ENCODE peak calls at places on chromosomes 4 and X, in eight cellular contexts. N, K, R, Q, G, F, J and A are unnamed samples.

GRCh38 chr4:76569695-76570094 is 134.7 kb downstream of the SHROOM3 start:
- DNase-seq in N (no peak), K (no peak), R (no peak), Q (no peak), G (no peak), F (no peak), J (no peak), A (no peak)

GRCh38 chr4:67723949-67724348 is 23.0 kb upstream of the UBA6 start:
- DNase-seq in N (no peak), K (no peak), R (no peak), Q (no peak), G (no peak), F (no peak), J (no peak), A (no peak)

GRCh38 chrX:71366674-71367256 is 608 bp downstream of the TAF1 start:
- DNase-seq in N (peak), K (peak), R (peak), Q (no peak), G (peak), F (no peak), J (peak), A (peak)

GRCh38 chr4:2767046-2767704 is 11.0 kb upstream of the TNIP2 start:
- DNase-seq in N (no peak), K (no peak), R (no peak), Q (no peak), G (peak), F (no peak), J (no peak), A (no peak)

GRCh38 chr4:39043058-39043696 is 11.0 kb upstream of the TMEM156 start:
- DNase-seq in N (no peak), K (peak), R (no peak), Q (no peak), G (no peak), F (peak), J (no peak), A (no peak)

GRCh38 chr4:17781831-17782287 is 438 bp upstream of the FAM184B start:
- DNase-seq in N (no peak), K (no peak), R (no peak), Q (no peak), G (no peak), F (no peak), J (no peak), A (no peak)

GRCh38 chrX:50147972-50148371 is 52.8 kb downstream of the AKAP4 start:
- DNase-seq in N (no peak), K (no peak), R (no peak), Q (no peak), G (no peak), F (peak), J (no peak), A (no peak)

GRCh38 chrX:10239611-10240064 is 82.9 kb downstream of the CLCN4 start:
- DNase-seq in N (no peak), K (peak), R (peak), Q (no peak), G (no peak), F (no peak), J (no peak), A (no peak)

GRCh38 chr4:102533916-102534315 is 32.8 kb downstream of the NFKB1 start:
- DNase-seq in N (no peak), K (no peak), R (no peak), Q (no peak), G (no peak), F (no peak), J (no peak), A (no peak)

DNA sequence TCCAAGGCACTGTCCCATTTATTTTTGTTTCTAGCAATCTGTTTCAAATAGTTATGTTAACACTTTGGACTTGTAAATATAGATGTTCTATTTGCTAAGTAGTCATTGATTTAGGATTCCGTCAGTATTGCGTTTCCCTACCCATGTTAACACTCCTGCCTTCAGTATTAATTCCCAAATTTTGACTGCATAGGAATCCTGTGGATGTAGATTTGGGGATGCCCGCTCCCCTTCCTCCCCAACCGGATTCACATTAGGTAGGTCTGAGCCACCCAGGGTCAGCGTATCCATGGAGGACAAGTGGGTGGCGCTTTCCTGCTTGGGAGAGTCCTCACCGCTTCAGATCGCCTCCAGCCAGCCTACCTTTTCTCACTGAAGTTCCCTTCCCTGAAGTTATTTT is 1.1 kb upstream of the SORBS2 start:
- DNase-seq in N (no peak), K (no peak), R (no peak), Q (no peak), G (no peak), F (peak), J (no peak), A (no peak)
- TF ChIP-seq POLR2A in N (no peak), K (no peak), R (no peak), Q (no peak), G (no peak), F (no peak), J (no peak), A (no peak)

GRCh38 chr4:165328708-165329107 is 1.2 kb downstream of the MSMO1 start:
- DNase-seq in N (no peak), K (no peak), R (no peak), Q (no peak), G (no peak), F (peak), J (no peak), A (no peak)

GRCh38 chr4:165326831-165327210 is 648 bp upstream of the MSMO1 start:
- DNase-seq in N (no peak), K (peak), R (no peak), Q (no peak), G (peak), F (peak), J (peak), A (peak)

GRCh38 chr4:165325732-165326512 is 1.5 kb upstream of the MSMO1 start:
- DNase-seq in N (no peak), K (peak), R (no peak), Q (no peak), G (no peak), F (peak), J (no peak), A (no peak)

GRCh38 chr4:165328101-165328425 is 594 bp downstream of the MSMO1 start:
- DNase-seq in N (no peak), K (no peak), R (no peak), Q (no peak), G (no peak), F (no peak), J (no peak), A (no peak)

DNA sequence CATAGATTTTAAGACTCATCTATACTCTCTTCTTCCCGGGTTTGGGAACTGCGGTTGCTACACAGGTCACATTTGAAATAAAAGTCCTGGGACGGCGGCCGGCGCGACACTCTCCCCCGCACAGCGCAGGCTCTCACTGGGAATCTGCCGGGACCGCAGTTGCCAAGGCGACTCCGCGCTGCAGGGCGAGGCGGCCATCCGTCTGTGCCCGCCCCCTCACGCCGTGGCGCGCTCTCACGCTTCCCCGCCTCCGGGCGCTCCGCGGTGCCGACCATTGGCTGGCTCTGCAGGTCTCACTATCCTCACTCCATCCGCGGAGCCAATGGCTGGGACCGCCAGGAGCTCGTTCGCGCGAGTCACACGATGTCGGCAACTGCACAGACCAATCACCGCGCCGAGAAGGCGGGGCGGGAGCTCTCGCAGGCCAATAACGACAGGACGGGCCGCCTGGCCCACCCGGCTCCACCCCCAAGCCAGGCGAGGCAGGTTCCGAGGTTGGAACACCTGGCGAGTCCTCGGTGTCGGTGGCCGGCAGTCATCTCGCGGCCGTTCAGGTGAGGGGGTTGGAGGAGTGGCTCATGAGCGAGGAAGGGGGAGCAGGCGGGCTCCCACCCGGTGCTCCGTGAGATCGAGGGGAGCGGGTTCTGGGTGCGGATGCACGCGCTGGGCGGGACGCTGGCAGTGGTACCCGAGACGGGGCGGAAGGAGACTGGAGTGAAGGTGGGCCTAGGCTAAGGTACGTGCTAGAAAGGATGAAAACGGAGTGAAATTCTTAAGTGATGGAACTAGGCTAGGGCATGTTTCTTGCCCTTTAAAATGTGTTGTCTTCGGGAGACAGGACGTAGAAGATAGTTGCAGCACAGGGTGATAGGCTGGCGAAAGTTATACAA is at the start of gene MSMO1:
- DNase-seq in N (peak), K (peak), R (peak), Q (peak), G (peak), F (peak), J (peak), A (peak)
- TF ChIP-seq POLR2A in N (no peak), K (peak), R (peak), Q (no peak), G (peak), F (peak), J (peak), A (peak)

DNA sequence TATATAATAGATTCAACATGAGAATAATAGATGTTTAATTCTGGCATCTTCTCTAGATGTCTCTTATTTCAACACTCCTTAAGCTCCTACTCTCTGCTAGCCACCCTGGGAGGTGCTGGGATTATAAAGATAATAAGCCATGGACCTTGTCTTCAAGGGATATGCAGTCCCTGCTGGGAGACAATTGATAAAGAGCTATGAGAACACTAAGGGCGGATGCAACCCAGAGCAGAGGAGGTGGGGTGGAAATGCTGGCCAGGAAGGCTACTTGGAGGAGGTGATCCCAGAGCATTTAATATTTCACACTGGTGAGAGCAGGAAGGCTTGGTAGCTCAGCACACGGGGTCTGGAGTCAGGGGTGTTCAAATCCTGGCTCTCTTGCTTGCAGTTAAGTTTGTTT is 18.3 kb upstream of the PGRMC2 start:
- DNase-seq in N (no peak), K (no peak), R (no peak), Q (no peak), G (no peak), F (no peak), J (no peak), A (no peak)
- TF ChIP-seq POLR2A in N (no peak), K (no peak), R (no peak), Q (no peak), G (no peak), F (no peak), J (no peak), A (no peak)

GRCh38 chrX:66014560-66014959 is 25.3 kb downstream of the VSIG4 start:
- DNase-seq in N (no peak), K (no peak), R (no peak), Q (no peak), G (no peak), F (no peak), J (no peak), A (no peak)

GRCh38 chrX:66015152-66015827 is 24.6 kb downstream of the VSIG4 start:
- DNase-seq in N (no peak), K (no peak), R (no peak), Q (no peak), G (peak), F (no peak), J (no peak), A (peak)

GRCh38 chrX:66017659-66018170 is 22.2 kb downstream of the VSIG4 start:
- DNase-seq in N (no peak), K (no peak), R (no peak), Q (no peak), G (no peak), F (no peak), J (no peak), A (no peak)

GRCh38 chrX:66016905-66017658 is 22.8 kb downstream of the VSIG4 start:
- DNase-seq in N (no peak), K (no peak), R (no peak), Q (no peak), G (no peak), F (no peak), J (no peak), A (no peak)

DNA sequence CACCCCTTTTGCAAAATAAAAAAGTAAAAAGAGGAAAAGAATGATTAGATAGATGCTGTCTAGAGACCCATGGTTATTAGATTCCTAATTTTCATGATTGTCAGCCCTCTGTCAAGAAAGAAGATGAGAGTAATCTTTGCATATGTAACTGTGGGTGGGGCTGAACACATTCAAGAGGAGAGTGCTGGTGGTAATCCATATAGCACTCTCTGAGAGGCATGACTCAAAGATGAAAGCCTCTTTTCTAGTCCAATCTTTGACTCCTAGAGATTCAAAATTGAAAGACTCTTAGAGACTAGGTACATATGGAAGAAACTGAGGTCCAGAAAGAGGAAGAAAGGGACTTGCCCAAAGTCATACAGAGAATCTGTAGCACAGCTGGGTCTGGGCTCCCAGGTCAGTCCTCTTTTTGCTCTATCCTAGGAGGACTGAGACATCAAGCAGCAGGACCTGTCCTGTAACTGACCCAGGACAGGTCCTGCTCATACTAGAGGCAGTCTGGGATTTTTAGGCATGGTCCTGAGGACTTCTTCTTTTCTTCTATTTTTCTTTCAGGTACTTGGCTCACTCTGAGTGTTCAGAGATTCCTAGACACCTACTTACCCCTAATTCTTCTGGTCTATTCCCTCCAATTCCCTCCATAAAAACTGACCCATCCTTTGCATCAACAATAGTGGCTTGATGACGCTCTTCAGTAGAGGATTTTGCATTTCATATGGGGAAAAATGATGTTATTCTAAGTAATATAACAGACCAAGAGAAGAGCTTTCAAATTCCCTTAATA is 23.8 kb downstream of the VSIG4 start:
- DNase-seq in N (no peak), K (no peak), R (no peak), Q (no peak), G (no peak), F (no peak), J (no peak), A (no peak)
- TF ChIP-seq POLR2A in N (no peak), K (no peak), R (no peak), Q (no peak), G (no peak), F (no peak), J (no peak), A (no peak)